ENCODE peak calls at places on chromosome 18, in four cellular contexts. O is RWPE1, V is AG08396, J is amygdala. U is an unnamed sample.

GRCh38 chr18:3675994-3676393 is 226.0 kb downstream of the TGIF1 start:
- DNase-seq in O (no peak), V (no peak), J (no peak), U (no peak)

GRCh38 chr18:48974304-48975220 is 23.8 kb upstream of the SMAD7 start:
- DNase-seq in O (no peak), V (no peak), J (no peak), U (no peak)

GRCh38 chr18:11529081-11529480 is 80.3 kb upstream of the SLC35G4 start:
- DNase-seq in O (no peak), V (no peak), J (no peak), U (no peak)

GRCh38 chr18:67239826-67240225 is 276.7 kb downstream of the DSEL start:
- DNase-seq in O (no peak), V (no peak), J (no peak), U (no peak)

GRCh38 chr18:50080932-50081560 is 113.9 kb downstream of the MYO5B start:
- DNase-seq in O (peak), V (no peak), J (no peak), U (no peak)

GRCh38 chr18:55290898-55291297 is 297.1 kb downstream of the TCF4 start:
- DNase-seq in O (no peak), V (no peak), J (no peak), U (no peak)

GRCh38 chr18:69757733-69758132 is 189.9 kb downstream of the CD226 start:
- DNase-seq in O (no peak), V (no peak), J (no peak), U (no peak)

GRCh38 chr18:34120294-34120693 is 104.4 kb downstream of the NOL4 start:
- DNase-seq in O (no peak), V (no peak), J (no peak), U (no peak)

GRCh38 chr18:62549755-62550154 is 26.9 kb downstream of the ZCCHC2 start:
- DNase-seq in O (no peak), V (no peak), J (no peak), U (no peak)

GRCh38 chr18:10215444-10215843 is 239.0 kb upstream of the APCDD1 start:
- DNase-seq in O (no peak), V (no peak), J (no peak), U (no peak)

U was measured in posterior cingulate gyrus.